ENCODE peak calls at places on chromosomes 11 and 22, in five cellular contexts. One of them, this sample, is unnamed.
A peak's percentile ranks its signal among the peaks of the same experiment; 100 is the strongest.

GRCh38 chr11:6855971-6856542 is 6.8 kb upstream of the OR10A2 start:
- DNase-seq in right lobe of liver: no peak
- DNase-seq in fibroblast of lung: no peak
- DNase-seq in HCT116: no peak
- DNase-seq in left ventricle myocardium inferior: no peak
- DNase-seq in this sample: peak; percentile 84

GRCh38 chr11:94134651-94135512 is 6.2 kb downstream of the PANX1 start:
- DNase-seq in right lobe of liver: peak; percentile 70
- DNase-seq in HCT116: no peak
- DNase-seq in left ventricle myocardium inferior: peak; percentile 73
- DNase-seq in fibroblast of lung: peak; percentile 82
- DNase-seq in this sample: peak; percentile 91

GRCh38 chr11:105862736-105863367 is 159.2 kb downstream of the MSANTD4 start:
- DNase-seq in right lobe of liver: no peak
- DNase-seq in HCT116: peak; percentile 41
- DNase-seq in left ventricle myocardium inferior: no peak
- DNase-seq in fibroblast of lung: peak; percentile 81
- DNase-seq in this sample: peak; percentile 55

GRCh38 chr11:108199446-108200321 is 22.8 kb downstream of the NPAT start:
- DNase-seq in right lobe of liver: no peak
- DNase-seq in HCT116: no peak
- DNase-seq in fibroblast of lung: peak; percentile 44
- DNase-seq in left ventricle myocardium inferior: no peak
- DNase-seq in this sample: peak; percentile 97

GRCh38 chr22:49489821-49490220 is 337.9 kb downstream of the BRD1 start:
- DNase-seq in right lobe of liver: no peak
- DNase-seq in HCT116: no peak
- DNase-seq in fibroblast of lung: no peak
- DNase-seq in left ventricle myocardium inferior: no peak
- DNase-seq in this sample: no peak

GRCh38 chr22:19291580-19292261 is at the start of gene CLTCL1:
- DNase-seq in HCT116: peak; percentile 38
- DNase-seq in left ventricle myocardium inferior: peak; percentile 88
- DNase-seq in fibroblast of lung: peak; percentile 73
- DNase-seq in right lobe of liver: peak; percentile 91
- DNase-seq in this sample: peak; percentile 18

GRCh38 chr11:46520971-46521745 is 72.7 kb downstream of the AMBRA1 start:
- DNase-seq in HCT116: no peak
- DNase-seq in right lobe of liver: no peak
- DNase-seq in left ventricle myocardium inferior: no peak
- DNase-seq in fibroblast of lung: peak; percentile 61
- DNase-seq in this sample: peak; percentile 74

GRCh38 chr22:25100972-25101371 is 98.7 kb upstream of the CRYBB3 start:
- DNase-seq in HCT116: no peak
- DNase-seq in fibroblast of lung: no peak
- DNase-seq in right lobe of liver: no peak
- DNase-seq in left ventricle myocardium inferior: no peak
- DNase-seq in this sample: no peak

GRCh38 chr22:29079218-29079901 is 6.5 kb downstream of the KREMEN1 start:
- DNase-seq in HCT116: no peak
- DNase-seq in left ventricle myocardium inferior: no peak
- DNase-seq in right lobe of liver: no peak
- DNase-seq in fibroblast of lung: no peak
- DNase-seq in this sample: no peak

GRCh38 chr11:113179181-113179701 is 135.1 kb upstream of the TTC12 start:
- DNase-seq in HCT116: no peak
- DNase-seq in right lobe of liver: no peak
- DNase-seq in fibroblast of lung: no peak
- DNase-seq in left ventricle myocardium inferior: no peak
- DNase-seq in this sample: no peak

GRCh38 chr11:128324051-128324481 is 263.3 kb downstream of the ETS1 start:
- DNase-seq in fibroblast of lung: no peak
- DNase-seq in HCT116: no peak
- DNase-seq in left ventricle myocardium inferior: no peak
- DNase-seq in right lobe of liver: no peak
- DNase-seq in this sample: no peak

GRCh38 chr11:18789942-18790341 is 1.7 kb downstream of the PTPN5 start:
- DNase-seq in left ventricle myocardium inferior: no peak
- DNase-seq in fibroblast of lung: no peak
- DNase-seq in right lobe of liver: no peak
- DNase-seq in HCT116: no peak
- DNase-seq in this sample: no peak

GRCh38 chr11:18791175-18792065 is at the start of gene PTPN5:
- DNase-seq in right lobe of liver: no peak
- DNase-seq in left ventricle myocardium inferior: no peak
- DNase-seq in fibroblast of lung: no peak
- DNase-seq in HCT116: no peak
- DNase-seq in this sample: no peak

GRCh38 chr11:18790820-18791174 is 801 bp downstream of the PTPN5 start:
- DNase-seq in HCT116: no peak
- DNase-seq in fibroblast of lung: no peak
- DNase-seq in right lobe of liver: no peak
- DNase-seq in left ventricle myocardium inferior: no peak
- DNase-seq in this sample: no peak

GRCh38 chr11:18792827-18793226 is 1.2 kb upstream of the PTPN5 start:
- DNase-seq in fibroblast of lung: no peak
- DNase-seq in HCT116: no peak
- DNase-seq in left ventricle myocardium inferior: no peak
- DNase-seq in right lobe of liver: no peak
- DNase-seq in this sample: no peak

GRCh38 chr11:18792066-18792591 is 531 bp upstream of the PTPN5 start:
- DNase-seq in fibroblast of lung: no peak
- DNase-seq in right lobe of liver: no peak
- DNase-seq in left ventricle myocardium inferior: no peak
- DNase-seq in HCT116: no peak
- DNase-seq in this sample: no peak
- H3K27me3 ChIP-seq in fibroblast of lung: peaks cover 12% of the 10 kb centered on the region
- H3K27me3 ChIP-seq in right lobe of liver: no peaks in the 10 kb centered on the region
- H3K27me3 ChIP-seq in left ventricle myocardium inferior: peaks cover 97% of the 10 kb centered on the region
- H3K27me3 ChIP-seq in HCT116: peaks cover 4% of the 10 kb centered on the region
- H3K27me3 ChIP-seq in this sample: peaks cover 39% of the 10 kb centered on the region

GRCh38 chr22:47197735-47198500 is 435.5 kb downstream of the TBC1D22A start:
- DNase-seq in HCT116: no peak
- DNase-seq in left ventricle myocardium inferior: no peak
- DNase-seq in right lobe of liver: no peak
- DNase-seq in fibroblast of lung: no peak
- DNase-seq in this sample: no peak
- TF ChIP-seq CTCF in HCT116: no peak
- TF ChIP-seq CTCF in left ventricle myocardium inferior: no peak
- TF ChIP-seq CTCF in right lobe of liver: no peak
- TF ChIP-seq CTCF in fibroblast of lung: no peak
- TF ChIP-seq CTCF in this sample: no peak

GRCh38 chr22:22035771-22036314 is 53.3 kb upstream of the TOP3B start:
- DNase-seq in fibroblast of lung: no peak
- DNase-seq in right lobe of liver: no peak
- DNase-seq in HCT116: no peak
- DNase-seq in left ventricle myocardium inferior: no peak
- DNase-seq in this sample: no peak
- H3K27me3 ChIP-seq in fibroblast of lung: peaks cover 8% of the 10 kb centered on the region
- H3K27me3 ChIP-seq in right lobe of liver: no peaks in the 10 kb centered on the region
- H3K27me3 ChIP-seq in HCT116: no peaks in the 10 kb centered on the region
- H3K27me3 ChIP-seq in left ventricle myocardium inferior: peaks cover 40% of the 10 kb centered on the region
- H3K27me3 ChIP-seq in this sample: peaks cover 6% of the 10 kb centered on the region

DNA sequence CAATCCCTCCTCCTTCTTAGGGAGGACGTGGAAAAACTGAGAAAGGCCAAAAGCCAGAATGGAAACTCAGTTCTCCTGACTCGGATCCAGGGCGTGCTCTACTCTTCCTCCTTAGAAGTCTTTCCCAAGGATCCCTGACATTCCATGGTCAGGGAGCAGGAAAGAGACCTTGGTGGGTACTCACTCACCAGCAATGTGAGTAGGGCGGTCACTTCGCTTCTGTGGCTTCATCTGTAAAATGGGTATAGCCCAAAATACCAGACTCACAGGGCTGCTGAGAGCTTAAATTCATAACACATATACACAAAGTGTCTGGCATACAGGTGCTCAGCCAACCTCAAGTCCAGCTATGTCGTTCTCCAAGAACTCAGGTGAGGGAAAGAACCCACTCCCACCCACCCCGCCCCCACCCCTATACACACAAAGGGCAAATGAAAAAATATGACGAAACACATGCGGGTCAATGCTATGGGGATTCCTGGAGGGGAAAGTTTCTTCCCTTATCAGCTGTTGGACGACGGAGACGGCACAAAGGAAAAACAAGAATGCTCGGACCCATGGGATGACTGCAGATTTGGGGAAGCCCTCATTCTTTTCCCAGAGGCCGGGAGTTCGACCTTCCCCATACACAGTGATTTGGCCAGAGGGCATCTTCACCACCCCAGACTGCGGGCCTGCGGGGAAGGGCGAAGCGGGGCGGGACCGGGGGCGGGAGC is 471 bp upstream of the KCTD17 start:
- DNase-seq in left ventricle myocardium inferior: no peak
- DNase-seq in right lobe of liver: no peak
- DNase-seq in fibroblast of lung: no peak
- DNase-seq in HCT116: no peak
- DNase-seq in this sample: no peak
- TF ChIP-seq CTCF in left ventricle myocardium inferior: no peak
- TF ChIP-seq CTCF in right lobe of liver: no peak
- TF ChIP-seq CTCF in fibroblast of lung: no peak
- TF ChIP-seq CTCF in HCT116: no peak
- TF ChIP-seq CTCF in this sample: no peak

DNA sequence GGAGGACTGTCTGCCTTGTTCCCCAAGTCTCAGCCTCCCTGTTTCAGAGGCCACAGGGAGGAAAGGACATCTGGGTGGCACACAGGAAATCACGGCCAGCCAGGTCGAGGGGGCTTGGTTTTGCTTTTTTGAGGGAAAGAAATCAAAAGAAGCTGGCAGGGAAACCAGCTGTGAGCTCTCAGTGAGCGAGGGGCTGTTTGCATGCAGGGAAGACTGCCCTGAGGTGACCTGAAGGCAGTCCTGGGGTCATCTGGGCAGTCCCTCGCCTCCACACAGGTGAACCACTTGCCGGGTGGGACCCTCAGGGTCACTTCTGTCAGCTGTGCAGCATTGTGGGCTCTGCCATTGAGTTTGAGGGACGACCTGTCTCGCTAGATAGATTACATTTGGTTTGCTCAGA is 28.2 kb downstream of the PKNOX2 start:
- DNase-seq in right lobe of liver: no peak
- DNase-seq in fibroblast of lung: no peak
- DNase-seq in left ventricle myocardium inferior: no peak
- DNase-seq in HCT116: no peak
- DNase-seq in this sample: no peak
- H3K27me3 ChIP-seq in right lobe of liver: no peaks in the 10 kb centered on the region
- H3K27me3 ChIP-seq in fibroblast of lung: peaks cover 3% of the 10 kb centered on the region
- H3K27me3 ChIP-seq in left ventricle myocardium inferior: no peaks in the 10 kb centered on the region
- H3K27me3 ChIP-seq in HCT116: peaks cover 26% of the 10 kb centered on the region
- H3K27me3 ChIP-seq in this sample: no peaks in the 10 kb centered on the region

GRCh38 chr11:122113836-122114235 is 2.2 kb downstream of the BLID start:
- DNase-seq in left ventricle myocardium inferior: no peak
- DNase-seq in fibroblast of lung: peak; percentile 80
- DNase-seq in right lobe of liver: no peak
- DNase-seq in HCT116: no peak
- DNase-seq in this sample: no peak

GRCh38 chr11:122116591-122116990 is 576 bp upstream of the BLID start:
- DNase-seq in fibroblast of lung: no peak
- DNase-seq in right lobe of liver: no peak
- DNase-seq in left ventricle myocardium inferior: no peak
- DNase-seq in HCT116: no peak
- DNase-seq in this sample: no peak

GRCh38 chr11:122120096-122120495 is 4.1 kb upstream of the BLID start:
- DNase-seq in fibroblast of lung: no peak
- DNase-seq in right lobe of liver: no peak
- DNase-seq in HCT116: no peak
- DNase-seq in left ventricle myocardium inferior: no peak
- DNase-seq in this sample: no peak

GRCh38 chr11:122114976-122115375 is 1.0 kb downstream of the BLID start:
- DNase-seq in right lobe of liver: no peak
- DNase-seq in left ventricle myocardium inferior: no peak
- DNase-seq in fibroblast of lung: no peak
- DNase-seq in HCT116: no peak
- DNase-seq in this sample: no peak

DNA sequence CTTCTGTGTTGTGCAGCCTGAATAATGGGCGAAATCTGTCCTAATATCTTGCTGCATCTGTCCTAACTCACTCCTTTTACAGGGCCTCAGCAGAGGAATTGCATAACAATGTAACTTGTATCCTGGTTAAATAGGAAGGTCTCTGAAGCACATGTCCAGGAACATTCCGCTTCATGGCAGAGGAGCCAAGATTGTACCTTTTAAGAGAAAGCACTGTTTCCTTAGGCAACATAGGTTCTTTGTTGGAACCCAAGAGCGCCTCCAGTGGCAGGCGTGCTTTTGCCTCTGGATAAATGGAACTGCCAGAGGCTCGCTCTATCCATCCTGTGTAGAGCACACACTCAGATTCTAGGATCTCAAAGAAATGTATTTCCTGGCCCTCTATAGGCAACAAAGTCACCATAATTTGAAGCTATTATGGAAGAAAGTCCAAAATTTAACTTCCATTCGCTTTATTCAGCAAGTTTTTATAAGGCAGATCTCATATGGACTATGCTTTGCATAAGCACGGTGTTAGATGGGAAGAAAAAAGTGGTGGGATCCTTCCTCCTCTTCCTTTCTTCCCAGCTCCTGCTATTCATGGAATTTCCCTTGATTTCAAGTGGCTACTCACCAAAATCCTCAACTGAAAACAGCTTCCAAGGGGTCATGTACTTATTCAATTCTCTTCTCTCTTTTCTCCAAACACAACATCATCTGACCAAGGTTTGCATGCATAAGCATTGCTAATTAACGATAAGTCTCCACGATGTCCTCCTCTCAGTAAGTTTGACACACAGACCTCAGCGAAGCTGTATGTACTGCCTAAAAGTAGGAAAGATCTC is at the start of gene BLID:
- DNase-seq in left ventricle myocardium inferior: peak; percentile 30
- DNase-seq in HCT116: no peak
- DNase-seq in fibroblast of lung: peak; percentile 44
- DNase-seq in right lobe of liver: no peak
- DNase-seq in this sample: peak; percentile 40
- TF ChIP-seq CTCF in left ventricle myocardium inferior: peak; percentile 64
- TF ChIP-seq CTCF in HCT116: no peak
- TF ChIP-seq CTCF in fibroblast of lung: peak; percentile 35
- TF ChIP-seq CTCF in right lobe of liver: peak; percentile 24
- TF ChIP-seq CTCF in this sample: peak; percentile 77

GRCh38 chr11:14036495-14036894 is 74.0 kb downstream of the SPON1 start:
- DNase-seq in left ventricle myocardium inferior: no peak
- DNase-seq in fibroblast of lung: no peak
- DNase-seq in right lobe of liver: no peak
- DNase-seq in HCT116: no peak
- DNase-seq in this sample: peak; percentile 90
- H3K27me3 ChIP-seq in left ventricle myocardium inferior: peaks cover 56% of the 10 kb centered on the region
- H3K27me3 ChIP-seq in fibroblast of lung: no peaks in the 10 kb centered on the region
- H3K27me3 ChIP-seq in right lobe of liver: no peaks in the 10 kb centered on the region
- H3K27me3 ChIP-seq in HCT116: no peaks in the 10 kb centered on the region
- H3K27me3 ChIP-seq in this sample: peaks cover 1% of the 10 kb centered on the region

GRCh38 chr11:2870955-2871720 is 14.4 kb downstream of the CDKN1C start:
- DNase-seq in fibroblast of lung: no peak
- DNase-seq in left ventricle myocardium inferior: no peak
- DNase-seq in HCT116: no peak
- DNase-seq in right lobe of liver: no peak
- DNase-seq in this sample: no peak

GRCh38 chr11:2867722-2868548 is 17.6 kb downstream of the CDKN1C start:
- DNase-seq in left ventricle myocardium inferior: no peak
- DNase-seq in fibroblast of lung: no peak
- DNase-seq in right lobe of liver: no peak
- DNase-seq in HCT116: no peak
- DNase-seq in this sample: no peak

GRCh38 chr11:2870460-2870859 is 15.1 kb downstream of the CDKN1C start:
- DNase-seq in HCT116: no peak
- DNase-seq in left ventricle myocardium inferior: no peak
- DNase-seq in right lobe of liver: no peak
- DNase-seq in fibroblast of lung: no peak
- DNase-seq in this sample: no peak

GRCh38 chr11:2868604-2869526 is 16.7 kb downstream of the CDKN1C start:
- DNase-seq in left ventricle myocardium inferior: no peak
- DNase-seq in fibroblast of lung: no peak
- DNase-seq in right lobe of liver: no peak
- DNase-seq in HCT116: no peak
- DNase-seq in this sample: no peak

GRCh38 chr11:2869561-2870427 is 15.8 kb downstream of the CDKN1C start:
- DNase-seq in right lobe of liver: no peak
- DNase-seq in left ventricle myocardium inferior: no peak
- DNase-seq in HCT116: no peak
- DNase-seq in fibroblast of lung: no peak
- DNase-seq in this sample: no peak
- TF ChIP-seq CTCF in right lobe of liver: no peak
- TF ChIP-seq CTCF in left ventricle myocardium inferior: no peak
- TF ChIP-seq CTCF in HCT116: no peak
- TF ChIP-seq CTCF in fibroblast of lung: no peak
- TF ChIP-seq CTCF in this sample: no peak